ENCODE peak calls at places on chromosomes 1 and 21, in four cellular contexts. A, M, E and B are unnamed samples.

GRCh38 chr1:170067253-170067819 is 7.2 kb downstream of the KIFAP3 start:
- DNase-seq in A (no peak), M (no peak), E (no peak), B (no peak)

GRCh38 chr1:55959136-55959548 is 620.2 kb downstream of the PLPP3 start:
- DNase-seq in A (no peak), M (peak), E (no peak), B (no peak)

GRCh38 chr1:27785763-27786162 is 12.7 kb downstream of the STX12 start:
- DNase-seq in A (no peak), M (no peak), E (no peak), B (peak)

GRCh38 chr21:36347278-36347961 is 27.4 kb downstream of the MORC3 start:
- DNase-seq in A (no peak), M (no peak), E (no peak), B (no peak)

GRCh38 chr1:234154320-234155251 is 218.7 kb upstream of the COA6 start:
- DNase-seq in A (peak), M (no peak), E (no peak), B (no peak)

GRCh38 chr1:246161626-246162025 is 345.5 kb downstream of the SMYD3 start:
- DNase-seq in A (no peak), M (no peak), E (no peak), B (no peak)

GRCh38 chr1:100780826-100781225 is 61.3 kb downstream of the VCAM1 start:
- DNase-seq in A (no peak), M (no peak), E (no peak), B (no peak)

GRCh38 chr1:112618114-112618720 is 724 bp downstream of the ST7L start:
- DNase-seq in A (no peak), M (no peak), E (no peak), B (no peak)

GRCh38 chr21:35077975-35078374 is 28.9 kb upstream of the RUNX1 start:
- DNase-seq in A (no peak), M (no peak), E (no peak), B (no peak)

GRCh38 chr1:106755682-106756406 is 300.6 kb upstream of the PRMT6 start:
- DNase-seq in A (no peak), M (no peak), E (no peak), B (no peak)

GRCh38 chr1:41414716-41415306 is 53.6 kb downstream of the FOXO6 start:
- DNase-seq in A (peak), M (no peak), E (no peak), B (no peak)

GRCh38 chr1:25875856-25876692 is 566 bp upstream of the PAQR7 start:
- DNase-seq in A (no peak), M (no peak), E (peak), B (no peak)

GRCh38 chr1:224922404-224923164 is 6.9 kb upstream of the DNAH14 start:
- DNase-seq in A (no peak), M (no peak), E (no peak), B (no peak)

GRCh38 chr21:45335151-45335760 is 47.6 kb upstream of the POFUT2 start:
- DNase-seq in A (no peak), M (peak), E (no peak), B (peak)

GRCh38 chr1:204359474-204360255 is at the start of gene PLEKHA6:
- DNase-seq in A (peak), M (peak), E (no peak), B (no peak)

GRCh38 chr1:229209386-229209785 is 61.5 kb upstream of the RAB4A start:
- DNase-seq in A (no peak), M (no peak), E (no peak), B (no peak)

GRCh38 chr1:209755926-209756607 is at the start of gene TRAF3IP3:
- DNase-seq in A (no peak), M (no peak), E (no peak), B (peak)

GRCh38 chr1:237570530-237570929 is 320.2 kb downstream of the ZP4 start:
- DNase-seq in A (no peak), M (no peak), E (no peak), B (no peak)

GRCh38 chr1:159010398-159010797 is 691 bp downstream of the IFI16 start:
- DNase-seq in A (no peak), M (no peak), E (no peak), B (no peak)

GRCh38 chr1:232143315-232143886 is 486.5 kb downstream of the SIPA1L2 start:
- DNase-seq in A (no peak), M (no peak), E (no peak), B (no peak)

GRCh38 chr1:33727310-33727709 is 136.6 kb upstream of the HMGB4 start:
- DNase-seq in A (no peak), M (no peak), E (no peak), B (no peak)

GRCh38 chr1:234731371-234732085 is 121.5 kb upstream of the IRF2BP2 start:
- DNase-seq in A (no peak), M (no peak), E (no peak), B (peak)

GRCh38 chr1:186708578-186709203 is 28.5 kb upstream of the PTGS2 start:
- DNase-seq in A (no peak), M (no peak), E (no peak), B (no peak)

GRCh38 chr1:200359610-200360163 is 50.1 kb downstream of the ZNF281 start:
- DNase-seq in A (no peak), M (no peak), E (no peak), B (no peak)

GRCh38 chr1:54275349-54275748 is 75.4 kb downstream of the MRPL37 start:
- DNase-seq in A (no peak), M (peak), E (no peak), B (no peak)

GRCh38 chr1:2233997-2234761 is 6.1 kb downstream of the SKI start:
- DNase-seq in A (no peak), M (peak), E (peak), B (peak)

GRCh38 chr1:18489417-18490143 is 8.8 kb downstream of the KLHDC7A start:
- DNase-seq in A (no peak), M (no peak), E (no peak), B (no peak)

GRCh38 chr1:207261971-207262370 is 59.5 kb upstream of the CD55 start:
- DNase-seq in A (no peak), M (no peak), E (no peak), B (no peak)

GRCh38 chr1:108551157-108551862 is 8.6 kb upstream of the EEIG2 start:
- DNase-seq in A (no peak), M (no peak), E (no peak), B (no peak)

GRCh38 chr1:16976966-16977365 is 3.5 kb downstream of the MFAP2 start:
- DNase-seq in A (no peak), M (no peak), E (no peak), B (peak)

GRCh38 chr1:84665703-84666317 is 24.5 kb downstream of the SSX2IP start:
- DNase-seq in A (peak), M (no peak), E (no peak), B (no peak)

GRCh38 chr1:50271968-50272578 is 151.2 kb downstream of the DMRTA2 start:
- DNase-seq in A (peak), M (peak), E (peak), B (no peak)

GRCh38 chr1:79663916-79664315 is 657.4 kb upstream of the ADGRL4 start:
- DNase-seq in A (no peak), M (no peak), E (no peak), B (no peak)

GRCh38 chr1:79662596-79662995 is 656.1 kb upstream of the ADGRL4 start:
- DNase-seq in A (no peak), M (no peak), E (no peak), B (no peak)

GRCh38 chr1:79660127-79660526 is 653.6 kb upstream of the ADGRL4 start:
- DNase-seq in A (no peak), M (no peak), E (no peak), B (no peak)

GRCh38 chr1:79655876-79656275 is 649.3 kb upstream of the ADGRL4 start:
- DNase-seq in A (no peak), M (no peak), E (no peak), B (no peak)

DNA sequence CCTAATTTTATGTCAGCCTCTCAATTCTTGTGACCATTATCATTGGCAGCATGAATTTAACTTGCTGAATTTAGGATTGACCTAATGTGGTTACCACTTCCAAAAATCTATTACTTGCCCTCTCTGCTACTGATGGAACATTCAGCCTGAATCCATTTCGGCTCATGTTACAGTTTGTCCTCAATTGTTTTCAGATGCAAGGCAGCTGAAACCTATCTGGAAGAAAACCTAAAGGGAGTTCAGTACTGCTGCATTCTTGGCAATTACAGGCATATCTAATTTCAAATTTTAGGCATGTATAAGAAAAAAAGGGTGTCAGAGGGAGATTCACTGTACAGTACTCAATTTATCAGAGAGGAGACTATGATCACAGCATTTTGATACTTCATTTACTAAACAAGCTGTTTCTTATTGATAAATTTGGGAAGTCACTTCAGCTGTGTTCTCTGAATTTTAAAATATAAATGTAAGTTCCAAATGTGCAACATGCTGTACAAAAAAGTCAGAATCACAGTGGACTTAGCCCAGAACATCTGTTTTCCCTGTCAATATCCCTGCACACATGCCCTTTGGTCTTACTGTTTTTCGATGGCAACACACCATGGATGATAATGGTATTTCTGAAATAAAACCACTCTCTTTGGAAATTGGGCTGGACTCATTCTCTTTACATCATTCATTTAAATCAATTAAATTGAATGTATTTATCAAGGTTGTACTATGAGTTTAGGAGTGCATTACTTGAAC is 651.6 kb upstream of the ADGRL4 start:
- DNase-seq in A (no peak), M (no peak), E (no peak), B (no peak)
- H3K4me3 ChIP-seq in A (no peak), M (no peak), E (no peak), B (no peak)

DNA sequence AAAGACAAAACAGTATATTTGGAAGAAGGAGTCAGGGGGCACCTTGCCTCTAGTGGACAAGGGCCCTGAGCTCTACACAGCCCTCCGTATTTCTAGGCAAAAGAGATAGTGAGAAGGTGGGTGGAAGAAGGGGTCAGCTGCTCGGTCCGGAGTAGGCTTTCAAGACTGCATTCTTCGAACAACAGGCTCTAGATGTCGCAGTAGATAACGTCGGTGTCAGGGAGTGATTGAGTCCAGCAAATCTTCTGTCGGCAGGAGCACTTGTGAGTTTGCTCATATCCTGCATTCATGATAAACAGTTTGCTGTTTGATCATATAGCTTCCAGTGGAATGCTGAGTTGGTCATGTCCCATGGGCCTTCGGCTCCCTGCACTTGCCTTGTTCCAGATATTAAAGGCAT is 36.8 kb downstream of the DIPK1A start:
- DNase-seq in A (no peak), M (no peak), E (no peak), B (no peak)
- H3K4me3 ChIP-seq in A (no peak), M (no peak), E (no peak), B (no peak)

GRCh38 chr1:201502511-201502857 is 4.4 kb downstream of the CSRP1 start:
- DNase-seq in A (no peak), M (no peak), E (no peak), B (no peak)
- H3K4me3 ChIP-seq in A (no peak), M (no peak), E (no peak), B (no peak)

GRCh38 chr1:43358121-43358745 is 548 bp upstream of the CDC20 start:
- DNase-seq in A (peak), M (no peak), E (no peak), B (peak)

GRCh38 chr1:43359696-43360095 is 915 bp downstream of the CDC20 start:
- DNase-seq in A (no peak), M (no peak), E (no peak), B (no peak)

GRCh38 chr1:43363283-43363934 is 4.4 kb downstream of the ELOVL1 start:
- DNase-seq in A (no peak), M (no peak), E (no peak), B (no peak)

GRCh38 chr1:43358746-43359693 is at the start of gene CDC20:
- DNase-seq in A (peak), M (peak), E (peak), B (peak)

GRCh38 chr1:43360616-43361015 is 1.8 kb downstream of the CDC20 start:
- DNase-seq in A (no peak), M (no peak), E (no peak), B (no peak)
- H3K4me3 ChIP-seq in A (no peak), M (no peak), E (no peak), B (no peak)

DNA sequence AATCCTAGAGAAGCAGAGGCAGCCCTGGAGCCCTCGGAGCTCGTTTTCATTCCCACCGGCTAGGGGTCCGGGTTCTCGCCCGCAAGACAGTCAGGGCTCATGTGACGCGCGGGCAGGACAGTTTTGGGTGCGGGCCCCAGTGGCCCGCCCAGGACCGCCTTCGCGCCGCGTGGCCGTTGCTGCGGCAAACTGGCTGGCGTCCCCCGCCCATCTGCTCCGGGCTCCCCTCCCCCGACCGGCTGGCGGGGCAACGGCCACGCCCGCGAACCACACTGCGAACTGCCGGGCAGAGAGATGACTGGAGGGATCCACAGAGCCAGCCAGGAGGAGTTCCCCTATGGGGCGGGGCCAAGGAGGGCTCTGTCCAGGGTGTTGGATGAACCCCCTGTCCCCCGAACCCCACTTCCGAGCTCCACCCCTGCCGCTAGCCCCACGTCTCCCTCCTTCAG is 899 bp upstream of the HES2 start:
- DNase-seq in A (no peak), M (no peak), E (no peak), B (peak)
- H3K4me3 ChIP-seq in A (no peak), M (peak), E (peak), B (peak)